ENCODE peak calls at places on chromosome 14, in four cellular contexts. F is AML-193, I is SK-MEL-5, Y is NCI-H748 treated with DMSO at 0.1 percent for 48 hours. R is an unnamed sample.

GRCh38 chr14:30525833-30526232 is 33.1 kb upstream of the G2E3 start:
- DNase-seq in I (no peak), F (no peak), Y (no peak), R (no peak)

GRCh38 chr14:24565766-24566165 is 10.3 kb downstream of the CTSG start:
- DNase-seq in F (no peak), Y (no peak), I (peak), R (no peak)

GRCh38 chr14:76977793-76978730 is 50.4 kb downstream of the IRF2BPL start:
- DNase-seq in F (no peak), I (peak), Y (no peak), R (peak)

GRCh38 chr14:71554959-71555612 is 377.1 kb upstream of the RGS6 start:
- DNase-seq in I (no peak), Y (no peak), F (no peak), R (no peak)

GRCh38 chr14:35553808-35554207 is 19.8 kb downstream of the INSM2 start:
- DNase-seq in F (no peak), Y (no peak), I (no peak), R (no peak)

GRCh38 chr14:32939254-32940065 is 781 bp downstream of the NPAS3 start:
- DNase-seq in Y (peak), F (no peak), I (peak), R (no peak)

GRCh38 chr14:85024931-85025330 is 505.0 kb upstream of the FLRT2 start:
- DNase-seq in F (no peak), I (no peak), Y (no peak), R (no peak)

GRCh38 chr14:77409131-77409533 is 14.2 kb downstream of the NOXRED1 start:
- DNase-seq in F (no peak), Y (no peak), I (peak), R (no peak)

GRCh38 chr14:52399886-52400599 is 85.9 kb downstream of the PTGER2 start:
- DNase-seq in I (peak), Y (no peak), F (no peak), R (no peak)

GRCh38 chr14:91356218-91356763 is 61.3 kb downstream of the CCDC88C start:
- DNase-seq in Y (no peak), F (no peak), I (no peak), R (no peak)

GRCh38 chr14:77094672-77095284 is 3.3 kb upstream of the CIPC start:
- DNase-seq in Y (peak), F (peak), I (peak), R (no peak)

GRCh38 chr14:103161054-103161397 is 37.8 kb downstream of the TNFAIP2 start:
- DNase-seq in Y (no peak), I (no peak), F (no peak), R (no peak)

GRCh38 chr14:104677506-104678332 is 11.7 kb upstream of the INF2 start:
- DNase-seq in Y (no peak), I (no peak), F (peak), R (no peak)

GRCh38 chr14:66046035-66046434 is 440.1 kb upstream of the CCDC196 start:
- DNase-seq in F (no peak), I (no peak), Y (no peak), R (no peak)

GRCh38 chr14:56195219-56195618 is 77.0 kb downstream of the PELI2 start:
- DNase-seq in Y (no peak), I (no peak), F (no peak), R (no peak)

GRCh38 chr14:61212546-61212945 is 68.6 kb downstream of the TMEM30B start:
- DNase-seq in Y (no peak), I (no peak), F (no peak), R (no peak)

GRCh38 chr14:105317546-105317945 is 3.0 kb downstream of the PACS2 start:
- DNase-seq in I (no peak), Y (no peak), F (no peak), R (no peak)

GRCh38 chr14:46322730-46323425 is 328.7 kb downstream of the RPL10L start:
- DNase-seq in Y (no peak), F (no peak), I (no peak), R (no peak)

GRCh38 chr14:87994974-87995373 is 2.0 kb upstream of the GALC start:
- DNase-seq in F (no peak), Y (no peak), I (no peak), R (no peak)

GRCh38 chr14:61537567-61538463 is 157.5 kb upstream of the HIF1A start:
- DNase-seq in F (no peak), I (no peak), Y (peak), R (peak)

GRCh38 chr14:104213301-104214034 is 75.1 kb downstream of the KIF26A start:
- DNase-seq in F (no peak), Y (no peak), I (no peak), R (no peak)

GRCh38 chr14:37991027-37991426 is 216.7 kb upstream of the SSTR1 start:
- DNase-seq in F (no peak), I (no peak), Y (no peak), R (no peak)

GRCh38 chr14:20557212-20557542 is 3.7 kb downstream of the RNASE9 start:
- DNase-seq in Y (no peak), I (no peak), F (no peak), R (no peak)

GRCh38 chr14:54976316-54976715 is 50.6 kb downstream of the WDHD1 start:
- DNase-seq in Y (no peak), I (no peak), F (no peak), R (no peak)

GRCh38 chr14:103334644-103335603 is 887 bp downstream of the EIF5 start:
- DNase-seq in F (peak), Y (peak), I (peak), R (peak)

GRCh38 chr14:48398675-48399282 is 723.4 kb upstream of the MDGA2 start:
- DNase-seq in Y (peak), I (peak), F (peak), R (no peak)

R was measured in ascending aorta.